ENCODE peak calls at places on chromosomes 7 and 10, in four cellular contexts. W is activated CD4-positive, alpha-beta T cell treated with anti-CD3 and anti-CD28 coated beads, Interleukin-2, amount 50 U/mL, for 24 hours; X is NCI-H524; M is non-pigmented ciliary epithelial cell. Q is an unnamed sample.

GRCh38 chr7:142670504-142670903 is 78.8 kb upstream of the PRSS1 start:
- DNase-seq in X (no peak), M (no peak), W (no peak), Q (no peak)

GRCh38 chr7:117669818-117670217 is 190.0 kb downstream of the CFTR start:
- DNase-seq in W (no peak), M (no peak), X (no peak), Q (peak; percentile 16)

GRCh38 chr7:143376396-143376795 is 4.7 kb upstream of the ZYX start:
- DNase-seq in M (no peak), X (no peak), W (no peak), Q (no peak)

GRCh38 chr7:17009007-17009719 is 127.4 kb upstream of the AGR3 start:
- DNase-seq in W (no peak), X (peak; percentile 4), M (no peak), Q (no peak)

GRCh38 chr7:1364068-1364905 is 95.0 kb downstream of the MICALL2 start:
- DNase-seq in M (no peak), W (no peak), X (no peak), Q (no peak)

GRCh38 chr7:151304856-151305255 is 36.8 kb upstream of the NUB1 start:
- DNase-seq in W (no peak), X (peak; percentile 10), M (no peak), Q (no peak)

GRCh38 chr10:16910795-16911164 is 93.6 kb upstream of the RSU1 start:
- DNase-seq in X (no peak), M (no peak), W (no peak), Q (no peak)

GRCh38 chr7:2476298-2476697 is at the start of gene GRIFIN:
- DNase-seq in M (no peak), W (no peak), X (peak; percentile 24), Q (no peak)

GRCh38 chr10:22434521-22434920 is 89.2 kb downstream of the SPAG6 start:
- DNase-seq in W (no peak), M (no peak), X (no peak), Q (no peak)

GRCh38 chr10:84798333-84798732 is 469.9 kb downstream of the CCSER2 start:
- DNase-seq in M (no peak), X (no peak), W (no peak), Q (no peak)

GRCh38 chr10:44325878-44326277 is 59.0 kb downstream of the CXCL12 start:
- DNase-seq in X (no peak), M (no peak), W (no peak), Q (no peak)

GRCh38 chr7:30062587-30062986 is 34.4 kb downstream of the PLEKHA8 start:
- DNase-seq in W (no peak), M (no peak), X (peak; percentile 34), Q (no peak)

GRCh38 chr10:78053201-78053868 is 19.7 kb downstream of the RPS24 start:
- DNase-seq in M (no peak), X (no peak), W (no peak), Q (no peak)

GRCh38 chr10:90968448-90969086 is 47.7 kb upstream of the ANKRD1 start:
- DNase-seq in M (peak; percentile 73), X (no peak), W (no peak), Q (no peak)

GRCh38 chr7:117645456-117646181 is 165.8 kb downstream of the CFTR start:
- DNase-seq in X (no peak), M (peak; percentile 74), W (no peak), Q (no peak)

GRCh38 chr7:19538036-19538435 is 170.8 kb downstream of the POLR1F start:
- DNase-seq in M (no peak), W (no peak), X (no peak), Q (no peak)

GRCh38 chr7:93228302-93228701 is 2.0 kb upstream of the HEPACAM2 start:
- DNase-seq in X (peak; percentile 62), W (no peak), M (peak; percentile 19), Q (peak; percentile 29)

GRCh38 chr7:128915271-128915819 is 4.8 kb upstream of the KCP start:
- DNase-seq in M (no peak), X (no peak), W (no peak), Q (no peak)

GRCh38 chr7:13109201-13109600 is 421.8 kb downstream of the ARL4A start:
- DNase-seq in M (no peak), W (no peak), X (no peak), Q (no peak)

GRCh38 chr7:156206174-156206573 is 393.9 kb upstream of the SHH start:
- DNase-seq in W (no peak), X (no peak), M (no peak), Q (no peak)

GRCh38 chr7:29935111-29935510 is 54.5 kb downstream of the SCRN1 start:
- DNase-seq in W (no peak), M (no peak), X (no peak), Q (no peak)

GRCh38 chr10:21929070-21929469 is 74.5 kb downstream of the DNAJC1 start:
- DNase-seq in W (no peak), M (no peak), X (no peak), Q (no peak)

GRCh38 chr7:125848157-125848556 is 918.5 kb upstream of the POT1 start:
- DNase-seq in W (no peak), X (no peak), M (no peak), Q (no peak)

GRCh38 chr7:23530355-23530754 is 1.4 kb downstream of the TRA2A start:
- DNase-seq in M (no peak), X (peak; percentile 28), W (no peak), Q (peak; percentile 29)

GRCh38 chr10:113347508-113347907 is 205.3 kb upstream of the HABP2 start:
- DNase-seq in M (no peak), X (no peak), W (no peak), Q (no peak)

GRCh38 chr10:89369142-89370105 is 8.4 kb upstream of the IFIT1B start:
- DNase-seq in X (no peak), M (no peak), W (no peak), Q (no peak)

GRCh38 chr7:127582361-127582760 is 3.0 kb downstream of the GCC1 start:
- DNase-seq in X (no peak), W (no peak), M (no peak), Q (no peak)

GRCh38 chr10:69825604-69826003 is 23.9 kb downstream of the COL13A1 start:
- DNase-seq in X (no peak), W (no peak), M (no peak), Q (no peak)

GRCh38 chr7:80681272-80681885 is 42.9 kb downstream of the CD36 start:
- DNase-seq in W (no peak), X (peak; percentile 20), M (no peak), Q (no peak)

GRCh38 chr7:93147358-93147757 is 827 bp downstream of the SAMD9L start:
- DNase-seq in W (no peak), X (no peak), M (peak; percentile 19), Q (peak; percentile 57)

GRCh38 chr7:23123465-23123864 is 17.9 kb downstream of the KLHL7 start:
- DNase-seq in W (no peak), M (no peak), X (no peak), Q (no peak)

GRCh38 chr7:138125598-138126111 is 49.4 kb downstream of the AKR1D1 start:
- DNase-seq in X (no peak), W (no peak), M (no peak), Q (no peak)